ENCODE peak calls at places on chromosomes 5 and 9, in six cellular contexts. Z is IMR-90, P is H9, V is H1, K is mesenchymal stem cell, J is trophoblast cell. U is an unnamed sample.

GRCh38 chr5:41527201-41527779 is 16.9 kb upstream of the PLCXD3 start:
- DNase-seq in Z (peak; percentile 98), P (no peak), V (no peak), K (no peak), J (peak; percentile 96), U (no peak)

GRCh38 chr9:21385131-21385665 is at the start of gene IFNA2:
- DNase-seq in Z (no peak), P (no peak), V (no peak), K (no peak), J (no peak), U (no peak)

GRCh38 chr5:132746592-132747063 is 598 bp upstream of the CCNI2 start:
- DNase-seq in Z (no peak), P (no peak), V (no peak), K (no peak), J (peak; percentile 30), U (no peak)

GRCh38 chr5:51495672-51496071 is 112.4 kb downstream of the ISL1 start:
- DNase-seq in Z (peak; percentile 6), P (no peak), V (no peak), K (peak; percentile 85), J (peak; percentile 11), U (peak; percentile 6)

GRCh38 chr9:19641046-19641445 is 147.8 kb downstream of the SLC24A2 start:
- DNase-seq in Z (no peak), P (no peak), V (no peak), K (peak; percentile 1), J (no peak), U (no peak)

GRCh38 chr9:70466976-70467551 is 52.6 kb upstream of the KLF9 start:
- DNase-seq in Z (peak; percentile 92), P (no peak), V (no peak), K (peak; percentile 79), J (no peak), U (no peak)

GRCh38 chr9:21854594-21854993 is 52.2 kb downstream of the MTAP start:
- DNase-seq in Z (peak; percentile 78), P (no peak), V (no peak), K (peak; percentile 61), J (peak; percentile 93), U (no peak)

GRCh38 chr9:124929464-124929863 is 11.4 kb downstream of the GOLGA1 start:
- DNase-seq in Z (no peak), P (no peak), V (no peak), K (no peak), J (no peak), U (no peak)

GRCh38 chr5:100902406-100903035 is 561 bp downstream of the ST8SIA4 start:
- DNase-seq in Z (no peak), P (peak; percentile 44), V (no peak), K (peak; percentile 37), J (no peak), U (peak; percentile 15)

GRCh38 chr5:98513378-98513777 is 260.1 kb upstream of the RGMB start:
- DNase-seq in Z (no peak), P (peak; percentile 61), V (peak; percentile 3), K (no peak), J (no peak), U (no peak)

GRCh38 chr9:38130724-38131123 is 61.7 kb upstream of the SHB start:
- DNase-seq in Z (no peak), P (no peak), V (no peak), K (no peak), J (no peak), U (no peak)

GRCh38 chr9:90539266-90539665 is 103.4 kb downstream of the DIRAS2 start:
- DNase-seq in Z (no peak), P (no peak), V (no peak), K (no peak), J (no peak), U (no peak)

GRCh38 chr5:67493676-67494075 is 297.1 kb upstream of the CD180 start:
- DNase-seq in Z (no peak), P (peak; percentile 63), V (no peak), K (peak; percentile 26), J (peak; percentile 4), U (no peak)

GRCh38 chr9:134658378-134658955 is 16.9 kb downstream of the COL5A1 start:
- DNase-seq in Z (no peak), P (peak; percentile 71), V (no peak), K (no peak), J (no peak), U (no peak)

GRCh38 chr9:124042168-124042775 is 30.7 kb downstream of the LHX2 start:
- DNase-seq in Z (no peak), P (no peak), V (no peak), K (no peak), J (no peak), U (no peak)

GRCh38 chr5:168683247-168683926 is 104.2 kb upstream of the PANK3 start:
- DNase-seq in Z (no peak), P (no peak), V (no peak), K (no peak), J (no peak), U (no peak)

GRCh38 chr9:131559416-131560000 is 14.2 kb downstream of the PRRT1B start:
- DNase-seq in Z (no peak), P (no peak), V (no peak), K (no peak), J (no peak), U (no peak)

GRCh38 chr9:108535526-108535925 is 320.3 kb downstream of the ACTL7B start:
- DNase-seq in Z (no peak), P (peak; percentile 38), V (no peak), K (no peak), J (no peak), U (no peak)

GRCh38 chr9:123364241-123364824 is 8.3 kb downstream of the CRB2 start:
- DNase-seq in Z (peak; percentile 61), P (no peak), V (no peak), K (peak; percentile 87), J (no peak), U (no peak)

GRCh38 chr5:80565330-80565729 is 4.8 kb downstream of the ANKRD34B start:
- DNase-seq in Z (no peak), P (no peak), V (no peak), K (no peak), J (peak; percentile 30), U (no peak)

GRCh38 chr5:76542887-76543690 is 80.1 kb downstream of the F2RL2 start:
- DNase-seq in Z (peak; percentile 18), P (no peak), V (no peak), K (peak; percentile 28), J (peak; percentile 51), U (no peak)

GRCh38 chr5:96220610-96221390 is 212.2 kb downstream of the PCSK1 start:
- DNase-seq in Z (peak; percentile 77), P (no peak), V (no peak), K (peak; percentile 63), J (no peak), U (no peak)

GRCh38 chr5:82564963-82565362 is 286.8 kb upstream of the RPS23 start:
- DNase-seq in Z (no peak), P (no peak), V (no peak), K (no peak), J (no peak), U (no peak)

GRCh38 chr9:110116543-110116885 is 91.4 kb downstream of the C9orf152 start:
- DNase-seq in Z (peak; percentile 99), P (no peak), V (no peak), K (peak; percentile 100), J (peak; percentile 67), U (no peak)

GRCh38 chr9:98415782-98416181 is 160.3 kb upstream of the TBC1D2 start:
- DNase-seq in Z (no peak), P (no peak), V (no peak), K (no peak), J (no peak), U (no peak)

GRCh38 chr9:137668203-137668602 is 49.4 kb downstream of the EHMT1 start:
- DNase-seq in Z (no peak), P (no peak), V (no peak), K (no peak), J (no peak), U (no peak)
- H3K23ac ChIP-seq in Z (no peak overlapping the region), P (no peak overlapping the region), V (no peak overlapping the region), K (no peak overlapping the region), J (no peak overlapping the region), U (no peak overlapping the region)

GRCh38 chr9:138121438-138122050 is 244.0 kb downstream of the CACNA1B start:
- DNase-seq in Z (no peak), P (no peak), V (no peak), K (no peak), J (no peak), U (no peak)
- H3K9me3 ChIP-seq in Z (peaks cover 54% of the 10 kb centered on the region), P (peaks cover 59% of the 10 kb centered on the region), V (peaks cover 89% of the 10 kb centered on the region), K (no peaks in the 10 kb centered on the region), J (peaks cover 74% of the 10 kb centered on the region), U (no peaks in the 10 kb centered on the region)

GRCh38 chr9:36488322-36488838 is 84.3 kb upstream of the MELK start:
- DNase-seq in Z (no peak), P (no peak), V (no peak), K (no peak), J (no peak), U (no peak)

GRCh38 chr9:36487482-36488321 is 85.0 kb upstream of the MELK start:
- DNase-seq in Z (peak; percentile 90), P (peak; percentile 93), V (peak; percentile 64), K (peak; percentile 92), J (peak; percentile 86), U (peak; percentile 88)

GRCh38 chr9:36485647-36486453 is 85.8 kb upstream of the RNF38 start:
- DNase-seq in Z (peak; percentile 17), P (peak; percentile 35), V (no peak), K (no peak), J (no peak), U (peak; percentile 40)

GRCh38 chr9:36486933-36487481 is 85.7 kb upstream of the MELK start:
- DNase-seq in Z (no peak), P (peak; percentile 39), V (no peak), K (peak; percentile 48), J (peak; percentile 19), U (peak; percentile 23)

GRCh38 chr9:36486454-36486932 is 86.2 kb upstream of the MELK start:
- DNase-seq in Z (peak; percentile 11), P (no peak), V (no peak), K (peak; percentile 47), J (no peak), U (peak; percentile 30)
- H3K23ac ChIP-seq in Z (peak overlapping the region; percentile 92), P (no peak overlapping the region), V (no peak overlapping the region), K (no peak overlapping the region), J (no peak overlapping the region), U (no peak overlapping the region)

GRCh38 chr5:146203011-146203871 is at the start of gene RBM27:
- DNase-seq in Z (peak; percentile 99), P (peak; percentile 99), V (peak; percentile 99), K (peak; percentile 98), J (peak; percentile 93), U (peak; percentile 99)

GRCh38 chr5:146203872-146204192 is 427 bp downstream of the RBM27 start:
- DNase-seq in Z (no peak), P (no peak), V (no peak), K (no peak), J (no peak), U (no peak)

GRCh38 chr5:146205499-146206202 is 2.2 kb downstream of the RBM27 start:
- DNase-seq in Z (no peak), P (no peak), V (no peak), K (no peak), J (no peak), U (no peak)

GRCh38 chr5:146208916-146209522 is 5.6 kb downstream of the RBM27 start:
- DNase-seq in Z (peak; percentile 6), P (no peak), V (no peak), K (no peak), J (no peak), U (no peak)

DNA sequence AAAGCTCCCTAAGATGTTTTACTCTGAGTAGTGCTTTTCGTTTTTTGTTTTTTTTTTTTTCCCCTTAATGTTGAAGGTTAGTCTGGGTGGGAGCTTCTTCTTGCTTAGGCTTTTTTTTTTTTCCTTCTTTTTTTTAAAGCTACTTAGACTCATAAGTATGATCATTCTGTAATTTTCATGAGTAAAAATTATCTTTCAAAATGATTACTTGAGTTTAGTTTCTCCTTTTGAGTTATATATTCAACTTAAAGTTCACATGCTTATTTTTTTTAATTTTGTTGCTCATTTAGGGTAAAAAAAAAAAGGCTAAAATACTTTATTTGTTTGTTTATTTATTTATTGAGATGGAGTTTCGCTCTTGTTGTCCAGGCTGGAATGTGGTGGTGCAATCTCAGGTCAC is 2.9 kb downstream of the RBM27 start:
- DNase-seq in Z (no peak), P (no peak), V (no peak), K (no peak), J (no peak), U (no peak)
- H3K9me3 ChIP-seq in Z (no peaks in the 10 kb centered on the region), P (no peaks in the 10 kb centered on the region), V (no peaks in the 10 kb centered on the region), K (no peaks in the 10 kb centered on the region), J (no peaks in the 10 kb centered on the region), U (no peaks in the 10 kb centered on the region)

U was measured in neuronal stem cell.